ENCODE peak calls at places on chromosomes 3 and 15, in ten cellular contexts. C is HL-60; U is uterus; K is stimulated activated CD8-positive, alpha-beta memory T cell treated with anti-CD3 and anti-CD28 coated beads, Interleukin-4, amount 100 ng/mL, for 1 hour; M is activated effector memory CD4-positive, alpha-beta T cell treated with anti-CD3 and anti-CD28 coated beads, Interleukin-2, amount 50 U/mL, for 16 hours; V is aorta; H is activated T-helper 1 cell treated with Interleukin-2 at 50 U/mL for 16 hours; F is germinal center; S is Caki2; Y is frontal cortex. A is an unnamed sample.

GRCh38 chr15:89433686-89434085 is 62.7 kb downstream of the RHCG start:
- DNase-seq in C (no peak), U (no peak), K (no peak), M (no peak), V (no peak), H (no peak), F (no peak), S (no peak), Y (no peak), A (no peak)

GRCh38 chr3:115903843-115904242 is 280.5 kb downstream of the GAP43 start:
- DNase-seq in C (no peak), U (no peak), K (no peak), M (no peak), V (no peak), H (no peak), F (no peak), S (no peak), Y (no peak), A (no peak)

GRCh38 chr3:71397046-71397445 is 186.5 kb downstream of the FOXP1 start:
- DNase-seq in C (no peak), U (no peak), K (no peak), M (no peak), V (no peak), H (no peak), F (no peak), S (no peak), Y (no peak), A (peak)

GRCh38 chr3:64253689-64254088 is 28.4 kb upstream of the PRICKLE2 start:
- DNase-seq in C (no peak), U (no peak), K (no peak), M (no peak), V (no peak), H (no peak), F (no peak), S (no peak), Y (no peak), A (no peak)

GRCh38 chr3:45923755-45924154 is 19.5 kb upstream of the CXCR6 start:
- DNase-seq in C (no peak), U (no peak), K (no peak), M (no peak), V (no peak), H (no peak), F (no peak), S (peak), Y (no peak), A (no peak)

GRCh38 chr15:27573800-27574485 is 525.2 kb downstream of the OCA2 start:
- DNase-seq in C (no peak), U (no peak), K (no peak), M (no peak), V (no peak), H (no peak), F (no peak), S (no peak), Y (no peak), A (no peak)

GRCh38 chr3:9715764-9716437 is 12.3 kb downstream of the CPNE9 start:
- DNase-seq in C (peak), U (peak), K (no peak), M (peak), V (peak), H (no peak), F (no peak), S (peak), Y (peak), A (peak)

GRCh38 chr3:87298111-87298718 is 21.8 kb upstream of the POU1F1 start:
- DNase-seq in C (peak), U (no peak), K (no peak), M (no peak), V (no peak), H (no peak), F (peak), S (peak), Y (peak), A (peak)

GRCh38 chr15:73991260-73991659 is 835 bp downstream of the STOML1 start:
- DNase-seq in C (no peak), U (peak), K (no peak), M (no peak), V (peak), H (no peak), F (no peak), S (no peak), Y (peak), A (no peak)

GRCh38 chr15:77025471-77025901 is 30.6 kb downstream of the PSTPIP1 start:
- DNase-seq in C (no peak), U (peak), K (no peak), M (peak), V (peak), H (no peak), F (no peak), S (no peak), Y (no peak), A (no peak)

GRCh38 chr3:25281041-25281842 is 146.8 kb upstream of the RARB start:
- DNase-seq in C (no peak), U (no peak), K (no peak), M (no peak), V (no peak), H (no peak), F (no peak), S (no peak), Y (no peak), A (no peak)

GRCh38 chr3:71710906-71711494 is 14.2 kb downstream of the EIF4E3 start:
- DNase-seq in C (no peak), U (no peak), K (no peak), M (no peak), V (no peak), H (no peak), F (peak), S (no peak), Y (peak), A (peak)

GRCh38 chr15:26844901-26845300 is 22.0 kb upstream of the GABRA5 start:
- DNase-seq in C (no peak), U (no peak), K (no peak), M (no peak), V (no peak), H (no peak), F (no peak), S (no peak), Y (no peak), A (no peak)

GRCh38 chr3:125386811-125387210 is 11.7 kb upstream of the ZNF148 start:
- DNase-seq in C (no peak), U (no peak), K (no peak), M (no peak), V (no peak), H (no peak), F (no peak), S (no peak), Y (no peak), A (no peak)

GRCh38 chr3:183895296-183895695 is 10.6 kb upstream of the PARL start:
- DNase-seq in C (no peak), U (no peak), K (no peak), M (peak), V (no peak), H (no peak), F (peak), S (peak), Y (peak), A (peak)

GRCh38 chr15:52682776-52683175 is 3.6 kb upstream of the ATOSA start:
- DNase-seq in C (no peak), U (no peak), K (no peak), M (no peak), V (no peak), H (no peak), F (peak), S (no peak), Y (no peak), A (no peak)

GRCh38 chr3:17094551-17094950 is 209.8 kb downstream of the PLCL2 start:
- DNase-seq in C (no peak), U (no peak), K (no peak), M (no peak), V (no peak), H (no peak), F (no peak), S (no peak), Y (no peak), A (no peak)

GRCh38 chr3:186653984-186654383 is 11.8 kb upstream of the HRG start:
- DNase-seq in C (no peak), U (no peak), K (no peak), M (no peak), V (no peak), H (no peak), F (no peak), S (no peak), Y (no peak), A (peak)

GRCh38 chr3:181705081-181705480 is 6.6 kb upstream of the SOX2 start:
- DNase-seq in C (no peak), U (no peak), K (no peak), M (no peak), V (no peak), H (no peak), F (no peak), S (no peak), Y (no peak), A (no peak)